ENCODE peak calls at places on chromosomes 1 and 21, in six cellular contexts. T, P, A, Z, I and F are unnamed samples.

GRCh38 chr1:13921190-13921589 is 221.2 kb downstream of the PRDM2 start:
- DNase-seq in T (no peak), P (no peak), A (no peak), Z (no peak), I (no peak), F (no peak)

GRCh38 chr1:60833173-60833572 is 249.2 kb upstream of the NFIA start:
- DNase-seq in T (no peak), P (no peak), A (no peak), Z (no peak), I (no peak), F (no peak)

GRCh38 chr1:201268604-201269151 is 14.6 kb upstream of the PKP1 start:
- DNase-seq in T (peak), P (peak), A (no peak), Z (peak), I (no peak), F (no peak)

GRCh38 chr1:109443476-109443875 is 17.2 kb upstream of the PSMA5 start:
- DNase-seq in T (no peak), P (no peak), A (no peak), Z (no peak), I (no peak), F (no peak)

GRCh38 chr1:198903203-198903602 is 264.4 kb downstream of the PTPRC start:
- DNase-seq in T (peak), P (no peak), A (peak), Z (no peak), I (no peak), F (no peak)

GRCh38 chr1:35988237-35988636 is 57.3 kb downstream of the AGO3 start:
- DNase-seq in T (no peak), P (no peak), A (no peak), Z (no peak), I (no peak), F (no peak)

GRCh38 chr1:168116327-168116799 is 20.4 kb downstream of the GPR161 start:
- DNase-seq in T (no peak), P (no peak), A (no peak), Z (no peak), I (no peak), F (no peak)

GRCh38 chr1:204885790-204886189 is 15.1 kb downstream of the NFASC start:
- DNase-seq in T (no peak), P (no peak), A (no peak), Z (no peak), I (no peak), F (no peak)

GRCh38 chr1:2258996-2259395 is 30.9 kb downstream of the SKI start:
- DNase-seq in T (no peak), P (no peak), A (no peak), Z (peak), I (peak), F (no peak)

GRCh38 chr1:209746469-209747269 is 9.2 kb upstream of the TRAF3IP3 start:
- DNase-seq in T (no peak), P (no peak), A (no peak), Z (no peak), I (no peak), F (no peak)

GRCh38 chr21:35048183-35048601 is 910 bp downstream of the RUNX1 start:
- DNase-seq in T (no peak), P (no peak), A (no peak), Z (peak), I (peak), F (peak)

GRCh38 chr1:172938676-172939075 is 112.1 kb downstream of the TNFSF18 start:
- DNase-seq in T (peak), P (no peak), A (no peak), Z (no peak), I (no peak), F (no peak)

GRCh38 chr1:67888707-67889106 is 55.4 kb upstream of the GNG12 start:
- DNase-seq in T (no peak), P (no peak), A (peak), Z (no peak), I (no peak), F (no peak)

GRCh38 chr1:201766117-201766863 is 62.7 kb upstream of the IPO9 start:
- DNase-seq in T (peak), P (peak), A (no peak), Z (no peak), I (no peak), F (peak)

GRCh38 chr1:204080163-204080903 is 7.4 kb downstream of the SOX13 start:
- DNase-seq in T (peak), P (peak), A (peak), Z (peak), I (no peak), F (peak)

GRCh38 chr21:29189358-29189757 is 58.9 kb downstream of the MAP3K7CL start:
- DNase-seq in T (no peak), P (no peak), A (no peak), Z (no peak), I (no peak), F (no peak)

GRCh38 chr1:15189692-15190321 is 36.3 kb downstream of the TMEM51 start:
- DNase-seq in T (no peak), P (peak), A (no peak), Z (no peak), I (no peak), F (no peak)

GRCh38 chr1:116397728-116398127 is 24.7 kb downstream of the ATP1A1 start:
- DNase-seq in T (no peak), P (no peak), A (no peak), Z (no peak), I (no peak), F (no peak)

GRCh38 chr1:169250022-169250421 is 117.6 kb downstream of the NME7 start:
- DNase-seq in T (no peak), P (peak), A (no peak), Z (no peak), I (no peak), F (no peak)

GRCh38 chr1:166136252-166136651 is 30.5 kb downstream of the FAM78B start:
- DNase-seq in T (no peak), P (no peak), A (no peak), Z (no peak), I (no peak), F (no peak)

GRCh38 chr21:44505673-44506278 is 34.2 kb downstream of the KRTAP10-1 start:
- DNase-seq in T (no peak), P (no peak), A (no peak), Z (no peak), I (no peak), F (no peak)

GRCh38 chr1:41545996-41546938 is 61.8 kb upstream of the EDN2 start:
- DNase-seq in T (peak), P (no peak), A (no peak), Z (no peak), I (no peak), F (no peak)

GRCh38 chr1:230149751-230150584 is 82.9 kb downstream of the GALNT2 start:
- DNase-seq in T (no peak), P (no peak), A (no peak), Z (no peak), I (no peak), F (no peak)

GRCh38 chr1:226973898-226974543 is 33.9 kb downstream of the COQ8A start:
- DNase-seq in T (peak), P (no peak), A (no peak), Z (peak), I (no peak), F (peak)

GRCh38 chr1:246689409-246689997 is 34.7 kb upstream of the SCCPDH start:
- DNase-seq in T (peak), P (peak), A (peak), Z (peak), I (peak), F (peak)

GRCh38 chr1:6724517-6725141 is 23.0 kb upstream of the DNAJC11 start:
- DNase-seq in T (no peak), P (peak), A (no peak), Z (no peak), I (no peak), F (no peak)

GRCh38 chr1:233349137-233349536 is 21.6 kb downstream of the MAP3K21 start:
- DNase-seq in T (no peak), P (no peak), A (no peak), Z (no peak), I (no peak), F (no peak)

GRCh38 chr1:59475737-59476136 is 178.8 kb downstream of the FGGY start:
- DNase-seq in T (no peak), P (no peak), A (no peak), Z (no peak), I (no peak), F (no peak)

GRCh38 chr1:56506951-56507437 is 72.4 kb downstream of the PLPP3 start:
- DNase-seq in T (no peak), P (no peak), A (no peak), Z (no peak), I (no peak), F (no peak)

GRCh38 chr1:20521960-20522861 is 14.3 kb upstream of the MUL1 start:
- DNase-seq in T (peak), P (peak), A (peak), Z (peak), I (peak), F (peak)

GRCh38 chr1:85611856-85612255 is 31.3 kb downstream of the CCN1 start:
- DNase-seq in T (peak), P (peak), A (no peak), Z (peak), I (no peak), F (peak)

GRCh38 chr1:204960306-204960984 is 82.6 kb upstream of the CNTN2 start:
- DNase-seq in T (no peak), P (no peak), A (no peak), Z (no peak), I (no peak), F (no peak)